ENCODE peak calls at places on chromosome 3, in six cellular contexts. B is fibroblast of pulmonary artery, D is DND-41, H is AG09309, A is breast epithelium, U is stomach. W is an unnamed sample.
A peak's percentile ranks its signal among the peaks of the same experiment; 100 is the strongest.

GRCh38 chr3:45684327-45684892 is 4.8 kb upstream of the SACM1L start:
- DNase-seq in B (no peak), D (no peak), H (no peak), A (no peak), U (no peak), W (no peak)

GRCh38 chr3:100606894-100607512 is 2.4 kb upstream of the ADGRG7 start:
- DNase-seq in B (no peak), D (no peak), H (no peak), A (no peak), U (no peak), W (no peak)

GRCh38 chr3:184777566-184778356 is 34.2 kb upstream of the VPS8 start:
- DNase-seq in B (peak; percentile 97), D (peak; percentile 84), H (peak; percentile 92), A (peak; percentile 92), U (peak; percentile 95), W (peak; percentile 50)

GRCh38 chr3:110799236-110799635 is 272.4 kb upstream of the NECTIN3 start:
- DNase-seq in B (peak; percentile 26), D (no peak), H (peak; percentile 24), A (no peak), U (no peak), W (no peak)

GRCh38 chr3:8642001-8642400 is 2.6 kb downstream of the SSUH2 start:
- DNase-seq in B (no peak), D (no peak), H (no peak), A (no peak), U (no peak), W (no peak)

GRCh38 chr3:73433681-73434080 is 191.1 kb downstream of the PDZRN3 start:
- DNase-seq in B (no peak), D (no peak), H (no peak), A (no peak), U (no peak), W (no peak)

GRCh38 chr3:115658337-115659181 is 35.2 kb downstream of the GAP43 start:
- DNase-seq in B (peak; percentile 83), D (peak; percentile 72), H (peak; percentile 34), A (peak; percentile 38), U (peak; percentile 56), W (peak; percentile 31)

GRCh38 chr3:183536238-183536880 is 19.1 kb downstream of the KLHL6 start:
- DNase-seq in B (no peak), D (no peak), H (no peak), A (no peak), U (no peak), W (no peak)

GRCh38 chr3:129116482-129116946 is 5.1 kb downstream of the RAB43 start:
- DNase-seq in B (no peak), D (peak; percentile 62), H (no peak), A (no peak), U (no peak), W (no peak)

GRCh38 chr3:182632077-182632393 is 161.3 kb upstream of the ATP11B start:
- DNase-seq in B (no peak), D (no peak), H (no peak), A (no peak), U (no peak), W (no peak)

GRCh38 chr3:64187065-64187959 is 38.0 kb downstream of the PRICKLE2 start:
- DNase-seq in B (peak; percentile 97), D (no peak), H (peak; percentile 84), A (peak; percentile 81), U (peak; percentile 40), W (peak; percentile 98)

GRCh38 chr3:55873523-55874254 is 386.6 kb upstream of the WNT5A start:
- DNase-seq in B (no peak), D (no peak), H (no peak), A (no peak), U (no peak), W (no peak)

GRCh38 chr3:132870596-132870995 is 148.4 kb upstream of the NPHP3 start:
- DNase-seq in B (no peak), D (no peak), H (no peak), A (no peak), U (no peak), W (no peak)

GRCh38 chr3:71726106-71726505 is 904 bp upstream of the EIF4E3 start:
- DNase-seq in B (no peak), D (peak; percentile 44), H (no peak), A (no peak), U (no peak), W (no peak)

GRCh38 chr3:136332776-136333175 is 82.6 kb downstream of the PCCB start:
- DNase-seq in B (peak; percentile 44), D (no peak), H (peak; percentile 61), A (no peak), U (no peak), W (peak; percentile 64)

GRCh38 chr3:140753865-140754754 is 76.2 kb downstream of the TRIM42 start:
- DNase-seq in B (no peak), D (no peak), H (no peak), A (no peak), U (no peak), W (no peak)

GRCh38 chr3:196111939-196112386 is 30.1 kb upstream of the TFRC start:
- DNase-seq in B (no peak), D (no peak), H (no peak), A (no peak), U (no peak), W (no peak)

GRCh38 chr3:32411442-32411841 is 19.8 kb downstream of the CMTM7 start:
- DNase-seq in B (no peak), D (no peak), H (no peak), A (no peak), U (no peak), W (no peak)

GRCh38 chr3:180679178-180680096 is at the start of gene CCDC39:
- DNase-seq in B (peak; percentile 62), D (peak; percentile 74), H (no peak), A (no peak), U (peak; percentile 76), W (peak; percentile 4)

GRCh38 chr3:110293660-110294059 is 778.0 kb upstream of the NECTIN3 start:
- DNase-seq in B (no peak), D (no peak), H (no peak), A (no peak), U (no peak), W (no peak)

GRCh38 chr3:185175370-185175987 is 22.6 kb upstream of the C3orf70 start:
- DNase-seq in B (peak; percentile 61), D (no peak), H (no peak), A (no peak), U (peak; percentile 32), W (no peak)

GRCh38 chr3:197354195-197355059 is 56.0 kb upstream of the DLG1 start:
- DNase-seq in B (peak; percentile 67), D (no peak), H (no peak), A (no peak), U (peak; percentile 34), W (no peak)

GRCh38 chr3:155342344-155342743 is 48.9 kb upstream of the STRIT1 start:
- DNase-seq in B (no peak), D (no peak), H (no peak), A (no peak), U (no peak), W (no peak)

GRCh38 chr3:130539005-130539404 is 22.0 kb downstream of the COL6A6 start:
- DNase-seq in B (peak; percentile 56), D (peak; percentile 50), H (no peak), A (no peak), U (peak; percentile 39), W (no peak)

GRCh38 chr3:187044871-187045552 is 94.3 kb downstream of the RPL39L start:
- DNase-seq in B (peak; percentile 66), D (no peak), H (no peak), A (no peak), U (peak; percentile 45), W (no peak)

DNA sequence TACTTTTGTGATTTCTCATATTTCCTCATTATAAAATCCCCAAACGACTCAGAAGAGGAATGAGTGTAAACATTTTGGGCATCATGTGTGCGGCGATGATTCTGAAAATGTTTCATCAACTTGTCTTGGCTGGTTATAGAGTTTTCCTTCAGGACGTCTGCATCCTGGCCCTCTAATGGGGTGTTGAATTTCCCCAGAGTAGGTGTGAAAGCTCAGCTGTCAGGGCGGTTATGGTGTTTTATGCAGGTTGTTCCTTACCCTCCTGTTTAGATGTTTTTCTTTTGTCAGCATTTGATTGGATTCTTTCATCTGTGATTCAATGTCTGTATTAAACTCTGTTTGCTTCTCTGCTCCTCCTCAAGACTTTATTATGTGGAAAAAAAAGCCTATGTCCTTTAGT is 164.1 kb downstream of the OTOL1 start:
- DNase-seq in B (no peak), D (no peak), H (no peak), A (no peak), U (no peak), W (no peak)
- TF ChIP-seq CTCF in B (no peak), D (no peak), H (no peak), A (no peak), U (no peak), W (no peak)

DNA sequence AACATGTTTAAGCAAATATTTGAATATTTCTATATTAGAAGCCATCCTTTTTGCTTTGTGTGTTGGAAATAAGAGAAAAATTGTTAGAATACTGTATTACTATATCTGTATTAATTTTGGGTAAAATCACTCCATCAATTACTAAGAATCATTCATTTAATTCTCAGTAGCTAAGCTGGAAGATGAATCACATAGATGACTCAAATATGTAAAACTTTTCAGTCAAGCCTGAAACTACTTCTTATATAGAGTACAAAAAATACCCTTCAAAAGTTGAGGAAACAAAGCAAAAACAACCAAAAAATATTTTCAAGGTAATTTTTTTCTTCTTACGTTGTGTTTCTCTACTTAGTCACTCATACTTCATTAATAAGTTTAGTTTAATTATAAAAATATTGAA is 205.7 kb upstream of the ROBO1 start:
- DNase-seq in B (no peak), D (no peak), H (no peak), A (no peak), U (no peak), W (no peak)
- H3K4me3 ChIP-seq in B (no peak overlapping the region), D (no peak overlapping the region), H (no peak overlapping the region), A (no peak overlapping the region), U (no peak overlapping the region), W (no peak overlapping the region)

GRCh38 chr3:124486324-124486723 is 243.9 kb upstream of the UMPS start:
- DNase-seq in B (no peak), D (no peak), H (no peak), A (no peak), U (no peak), W (no peak)
- TF ChIP-seq CTCF in B (no peak), D (no peak), H (peak; percentile 18), A (no peak), U (no peak), W (no peak)

GRCh38 chr3:30659270-30660127 is 53.1 kb downstream of the TGFBR2 start:
- DNase-seq in B (peak; percentile 91), D (no peak), H (peak; percentile 95), A (no peak), U (no peak), W (peak; percentile 97)

GRCh38 chr3:30656624-30657141 is 50.3 kb downstream of the TGFBR2 start:
- DNase-seq in B (no peak), D (no peak), H (no peak), A (no peak), U (no peak), W (no peak)

GRCh38 chr3:30658328-30659052 is 52.1 kb downstream of the TGFBR2 start:
- DNase-seq in B (peak; percentile 73), D (peak; percentile 73), H (no peak), A (no peak), U (no peak), W (peak; percentile 44)

GRCh38 chr3:30660128-30660525 is 53.7 kb downstream of the TGFBR2 start:
- DNase-seq in B (no peak), D (no peak), H (no peak), A (no peak), U (no peak), W (no peak)

DNA sequence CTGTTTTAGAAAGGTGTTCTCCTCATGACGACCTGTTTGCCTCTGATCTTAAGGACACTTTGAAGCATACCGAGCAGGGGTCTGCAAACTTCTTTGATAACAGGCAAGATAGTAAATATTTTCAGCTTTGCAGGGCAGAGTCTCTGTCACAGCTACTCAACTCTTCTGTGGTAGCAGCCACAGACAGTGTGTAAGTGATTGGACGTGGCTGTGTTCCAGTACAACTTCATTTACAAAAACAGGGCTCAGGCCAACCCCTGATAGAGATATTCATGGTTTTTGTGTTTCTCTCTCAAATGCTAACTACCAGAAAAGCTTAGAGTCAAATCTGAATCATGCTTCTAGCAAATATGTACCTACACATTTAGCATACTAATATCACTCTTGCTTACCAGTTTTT is 51.5 kb downstream of the TGFBR2 start:
- DNase-seq in B (no peak), D (peak; percentile 31), H (no peak), A (no peak), U (no peak), W (no peak)
- H3K4me3 ChIP-seq in B (no peak overlapping the region), D (peak overlapping the region; percentile 36), H (no peak overlapping the region), A (no peak overlapping the region), U (no peak overlapping the region), W (no peak overlapping the region)